ENCODE peak calls at places on chromosome 16, in ten cellular contexts. N is right lobe of liver; V is upper lobe of left lung; L is left cardiac atrium; F is psoas muscle; O is right cardiac atrium; A is activated CD8-positive, alpha-beta T cell treated with anti-CD3 and anti-CD28 coated beads for 36 hours; Z is lung; K is sciatic nerve; U is T-helper 17 cell. R is an unnamed sample.

GRCh38 chr16:12390074-12390473 is 413.5 kb downstream of the SNX29 start:
- ATAC-seq in N (no peak), V (no peak), L (no peak), F (no peak), O (no peak), A (no peak), Z (no peak), K (no peak), U (no peak), R (no peak)

GRCh38 chr16:50505714-50506542 is 42.3 kb upstream of the NKD1 start:
- ATAC-seq in N (no peak), V (no peak), L (no peak), F (no peak), O (no peak), A (no peak), Z (no peak), K (no peak), U (no peak), R (no peak)

GRCh38 chr16:11101695-11102522 is 154.1 kb downstream of the SOCS1 start:
- ATAC-seq in N (peak), V (no peak), L (no peak), F (no peak), O (peak), A (no peak), Z (no peak), K (no peak), U (no peak), R (no peak)

GRCh38 chr16:25855063-25855462 is 163.3 kb downstream of the HS3ST4 start:
- ATAC-seq in N (no peak), V (no peak), L (no peak), F (no peak), O (no peak), A (no peak), Z (no peak), K (no peak), U (no peak), R (no peak)

GRCh38 chr16:12685806-12686205 is 117.9 kb downstream of the CPPED1 start:
- ATAC-seq in N (peak), V (peak), L (peak), F (no peak), O (no peak), A (no peak), Z (no peak), K (no peak), U (no peak), R (no peak)

GRCh38 chr16:83803811-83804210 is 4.0 kb upstream of the HSBP1 start:
- ATAC-seq in N (no peak), V (no peak), L (no peak), F (no peak), O (no peak), A (no peak), Z (no peak), K (no peak), U (no peak), R (no peak)

GRCh38 chr16:47716571-47716970 is 255.4 kb downstream of the PHKB start:
- ATAC-seq in N (no peak), V (no peak), L (no peak), F (no peak), O (no peak), A (no peak), Z (no peak), K (no peak), U (no peak), R (no peak)

GRCh38 chr16:24150282-24150681 is 105.9 kb upstream of the CACNG3 start:
- ATAC-seq in N (no peak), V (no peak), L (no peak), F (no peak), O (no peak), A (no peak), Z (no peak), K (no peak), U (no peak), R (no peak)

GRCh38 chr16:50313596-50314483 is 47.5 kb downstream of the ADCY7 start:
- ATAC-seq in N (peak), V (peak), L (peak), F (peak), O (peak), A (peak), Z (peak), K (peak), U (peak), R (peak)

GRCh38 chr16:20624882-20625807 is 49.0 kb upstream of the ACSM2B start:
- ATAC-seq in N (no peak), V (peak), L (no peak), F (no peak), O (no peak), A (no peak), Z (peak), K (no peak), U (no peak), R (no peak)

GRCh38 chr16:11257131-11257938 is 1.3 kb upstream of the SOCS1 start:
- ATAC-seq in N (peak), V (peak), L (peak), F (peak), O (peak), A (peak), Z (peak), K (peak), U (peak), R (peak)

GRCh38 chr16:12350945-12351344 is 374.4 kb downstream of the SNX29 start:
- ATAC-seq in N (no peak), V (no peak), L (no peak), F (no peak), O (no peak), A (no peak), Z (no peak), K (no peak), U (no peak), R (no peak)

GRCh38 chr16:70484867-70485266 is 30.5 kb downstream of the FCSK start:
- ATAC-seq in N (no peak), V (no peak), L (no peak), F (no peak), O (no peak), A (no peak), Z (no peak), K (no peak), U (no peak), R (no peak)

GRCh38 chr16:54285414-54286066 is 1.0 kb downstream of the IRX3 start:
- ATAC-seq in N (no peak), V (no peak), L (peak), F (no peak), O (peak), A (no peak), Z (no peak), K (peak), U (no peak), R (no peak)

GRCh38 chr16:14489460-14489859 is 140.6 kb downstream of the PARN start:
- ATAC-seq in N (no peak), V (no peak), L (no peak), F (peak), O (no peak), A (no peak), Z (no peak), K (no peak), U (no peak), R (no peak)

GRCh38 chr16:15507299-15507958 is 73.0 kb downstream of the BMERB1 start:
- ATAC-seq in N (no peak), V (peak), L (peak), F (peak), O (peak), A (no peak), Z (no peak), K (peak), U (no peak), R (peak)

GRCh38 chr16:31351246-31351936 is 3.6 kb upstream of the ITGAX start:
- ATAC-seq in N (no peak), V (no peak), L (no peak), F (no peak), O (no peak), A (no peak), Z (no peak), K (no peak), U (no peak), R (no peak)

GRCh38 chr16:85637808-85638186 is 24.7 kb downstream of the GSE1 start:
- ATAC-seq in N (peak), V (no peak), L (peak), F (no peak), O (peak), A (no peak), Z (no peak), K (no peak), U (no peak), R (no peak)

GRCh38 chr16:49961087-49961486 is 63.9 kb upstream of the CNEP1R1 start:
- ATAC-seq in N (no peak), V (peak), L (no peak), F (no peak), O (no peak), A (no peak), Z (peak), K (no peak), U (no peak), R (no peak)

GRCh38 chr16:2586241-2586640 is 48.4 kb downstream of the PDPK1 start:
- ATAC-seq in N (no peak), V (no peak), L (no peak), F (no peak), O (no peak), A (peak), Z (no peak), K (no peak), U (no peak), R (no peak)

GRCh38 chr16:1713933-1714332 is 7.9 kb downstream of the MAPK8IP3 start:
- ATAC-seq in N (no peak), V (no peak), L (no peak), F (no peak), O (no peak), A (no peak), Z (no peak), K (no peak), U (peak), R (no peak)

GRCh38 chr16:55480228-55480655 is 1.2 kb downstream of the MMP2 start:
- ATAC-seq in N (peak), V (peak), L (peak), F (peak), O (peak), A (no peak), Z (peak), K (peak), U (no peak), R (peak)

GRCh38 chr16:84753412-84754325 is 53.9 kb downstream of the USP10 start:
- ATAC-seq in N (no peak), V (no peak), L (peak), F (no peak), O (no peak), A (peak), Z (no peak), K (peak), U (no peak), R (no peak)

GRCh38 chr16:5075637-5076036 is 4.0 kb downstream of the ALG1 start:
- ATAC-seq in N (no peak), V (no peak), L (no peak), F (no peak), O (no peak), A (no peak), Z (no peak), K (no peak), U (no peak), R (no peak)

GRCh38 chr16:89722392-89723278 is 1.3 kb downstream of the ZNF276 start:
- ATAC-seq in N (peak), V (peak), L (peak), F (no peak), O (peak), A (peak), Z (peak), K (peak), U (peak), R (peak)

GRCh38 chr16:57388359-57389086 is 16.0 kb upstream of the CCL17 start:
- ATAC-seq in N (no peak), V (no peak), L (no peak), F (no peak), O (no peak), A (peak), Z (no peak), K (no peak), U (no peak), R (no peak)

GRCh38 chr16:78596996-78597422 is 497.6 kb downstream of the WWOX start:
- ATAC-seq in N (peak), V (no peak), L (no peak), F (no peak), O (no peak), A (no peak), Z (no peak), K (no peak), U (no peak), R (no peak)

GRCh38 chr16:19131809-19132777 is 18.3 kb downstream of the ITPRIPL2 start:
- ATAC-seq in N (peak), V (no peak), L (peak), F (no peak), O (peak), A (no peak), Z (no peak), K (peak), U (no peak), R (no peak)

R was measured in gastroesophageal sphincter.